ENCODE peak calls at places on chromosomes 2 and 18, in nine cellular contexts. G, V, L, H, R, Q, M, J and C are unnamed samples.

GRCh38 chr18:51251625-51252024 is 54.1 kb upstream of the MEX3C start:
- DNase-seq in J (no peak), R (no peak), L (no peak), G (no peak), V (no peak), M (no peak), Q (peak), H (no peak), C (peak)

GRCh38 chr2:86241611-86242010 is 42.4 kb downstream of the MRPL35 start:
- DNase-seq in M (no peak), H (no peak), V (no peak), R (no peak), G (no peak), J (no peak), Q (peak), L (no peak), C (peak)

GRCh38 chr2:108929896-108930425 is 59.1 kb downstream of the EDAR start:
- DNase-seq in L (no peak), V (no peak), Q (no peak), M (no peak), G (no peak), H (no peak), R (no peak), J (no peak), C (no peak)

GRCh38 chr2:84954329-84954728 is 16.6 kb upstream of the KCMF1 start:
- DNase-seq in Q (no peak), L (no peak), J (no peak), H (no peak), G (no peak), R (no peak), V (no peak), M (no peak), C (no peak)

GRCh38 chr2:16741508-16741907 is 75.9 kb upstream of the CYRIA start:
- DNase-seq in H (no peak), J (no peak), R (no peak), Q (no peak), M (no peak), G (no peak), L (no peak), V (no peak), C (no peak)

GRCh38 chr18:79629606-79630005 is 50.0 kb upstream of the CTDP1 start:
- DNase-seq in J (no peak), V (no peak), M (no peak), L (no peak), G (no peak), H (no peak), Q (no peak), R (no peak), C (no peak)

GRCh38 chr2:111192778-111193368 is 72.2 kb downstream of the BCL2L11 start:
- DNase-seq in V (no peak), J (no peak), M (no peak), Q (no peak), R (no peak), L (no peak), H (no peak), G (no peak), C (no peak)

GRCh38 chr2:9004338-9005204 is 1.1 kb upstream of the MBOAT2 start:
- DNase-seq in R (no peak), L (no peak), Q (no peak), M (peak), J (no peak), V (no peak), H (no peak), G (peak), C (peak)

GRCh38 chr18:34122724-34123334 is 101.9 kb downstream of the NOL4 start:
- DNase-seq in M (peak), Q (peak), V (peak), L (peak), H (peak), G (peak), J (peak), R (peak), C (peak)

GRCh38 chr2:233485726-233486125 is 80.9 kb downstream of the USP40 start:
- DNase-seq in H (no peak), R (no peak), G (no peak), L (no peak), Q (no peak), V (no peak), M (no peak), J (no peak), C (no peak)

GRCh38 chr18:47163241-47163640 is 12.9 kb downstream of the IER3IP1 start:
- DNase-seq in L (no peak), M (peak), V (no peak), Q (peak), G (no peak), J (no peak), R (no peak), H (no peak), C (no peak)

GRCh38 chr2:4549811-4550210 is 846.4 kb downstream of the DCDC2C start:
- DNase-seq in V (no peak), H (no peak), J (no peak), G (no peak), R (no peak), Q (no peak), L (no peak), M (no peak), C (no peak)

GRCh38 chr2:152560163-152560562 is 157.1 kb downstream of the PRPF40A start:
- DNase-seq in V (no peak), L (no peak), M (peak), Q (no peak), J (no peak), H (no peak), G (peak), R (no peak), C (no peak)

GRCh38 chr2:158391876-158392275 is 64.7 kb downstream of the CCDC148 start:
- DNase-seq in V (no peak), L (no peak), J (no peak), R (no peak), G (peak), M (peak), Q (no peak), H (peak), C (no peak)

DNA sequence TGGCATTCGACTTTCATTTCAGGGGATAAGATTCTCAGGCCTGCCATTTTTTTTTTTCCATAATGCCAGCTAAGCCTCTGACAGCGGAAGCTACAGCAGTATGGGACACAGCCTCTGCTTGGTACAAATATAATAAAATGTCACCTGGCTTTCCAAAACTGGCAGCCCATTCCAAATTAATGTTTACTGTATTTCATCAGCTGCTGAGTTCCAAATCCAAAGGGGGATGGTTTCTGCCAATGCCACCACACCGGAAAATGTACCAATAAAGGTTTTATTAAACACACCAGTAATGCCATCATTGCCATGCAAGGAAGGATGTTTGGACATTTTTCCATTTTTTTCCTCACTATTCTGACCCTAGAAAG is 275.8 kb upstream of the CCDC68 start:
- DNase-seq in H (no peak), V (no peak), L (no peak), R (no peak), J (no peak), M (no peak), G (no peak), Q (no peak), C (no peak)
- H2AFZ ChIP-seq in H (peak), V (no peak), L (no peak), R (no peak), J (no peak), M (peak), G (peak), Q (no peak), C (no peak)

GRCh38 chr18:2515408-2515807 is 55.9 kb downstream of the METTL4 start:
- DNase-seq in M (peak), Q (no peak), L (no peak), R (no peak), J (no peak), G (peak), V (no peak), H (peak), C (no peak)
- TF ChIP-seq EZH2phosphoT487 in M (no peak), Q (no peak), L (no peak), R (no peak), J (no peak), G (no peak), V (no peak), H (no peak), C (no peak)

GRCh38 chr2:216743781-216744180 is 48.4 kb upstream of the IGFBP5 start:
- DNase-seq in R (no peak), V (no peak), L (no peak), G (no peak), M (no peak), Q (no peak), J (no peak), H (no peak), C (no peak)

GRCh38 chr2:216741223-216741593 is 45.9 kb upstream of the IGFBP5 start:
- DNase-seq in H (no peak), M (no peak), J (no peak), R (no peak), V (no peak), G (no peak), L (no peak), Q (no peak), C (no peak)

GRCh38 chr2:216740557-216741222 is 45.3 kb upstream of the IGFBP5 start:
- DNase-seq in R (no peak), Q (no peak), L (no peak), J (no peak), G (no peak), M (no peak), H (no peak), V (peak), C (no peak)

GRCh38 chr2:216745453-216745852 is 50.1 kb upstream of the IGFBP5 start:
- DNase-seq in L (no peak), M (no peak), Q (no peak), H (no peak), J (no peak), G (no peak), R (no peak), V (no peak), C (no peak)

DNA sequence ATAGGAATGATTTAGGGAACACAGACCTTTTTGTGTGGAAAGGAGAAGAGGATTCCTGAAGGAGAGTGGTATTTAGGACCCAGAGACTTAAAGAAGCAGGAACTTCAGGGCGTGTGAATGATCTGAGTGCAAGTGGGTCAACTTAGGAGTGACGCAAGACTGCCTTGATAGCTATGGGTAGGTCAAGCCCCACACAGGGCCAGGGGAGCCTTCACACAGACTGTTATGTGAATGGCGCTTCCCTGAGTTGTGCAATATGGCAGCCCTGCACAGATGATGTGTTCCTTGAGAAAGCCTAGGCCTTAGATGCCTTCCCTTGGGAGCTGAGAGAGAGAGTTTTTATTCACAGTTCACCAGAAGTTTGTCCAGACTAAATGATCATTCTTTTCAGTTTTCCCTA is 47.1 kb upstream of the IGFBP5 start:
- DNase-seq in M (no peak), Q (no peak), J (no peak), G (no peak), L (no peak), R (no peak), V (no peak), H (no peak), C (no peak)
- H2AFZ ChIP-seq in M (no peak), Q (no peak), J (no peak), G (no peak), L (no peak), R (no peak), V (no peak), H (no peak), C (no peak)

GRCh38 chr2:216888086-216888485 is 28.2 kb upstream of the TNP1 start:
- DNase-seq in V (no peak), G (no peak), H (no peak), L (no peak), M (no peak), J (no peak), Q (no peak), R (no peak), C (no peak)

GRCh38 chr2:216885117-216885553 is 25.3 kb upstream of the TNP1 start:
- DNase-seq in M (no peak), Q (no peak), V (no peak), R (no peak), H (no peak), L (no peak), J (no peak), G (no peak), C (no peak)

GRCh38 chr2:216887132-216887531 is 27.3 kb upstream of the TNP1 start:
- DNase-seq in V (no peak), R (no peak), Q (no peak), L (no peak), H (no peak), G (no peak), M (no peak), J (no peak), C (no peak)

GRCh38 chr2:216890138-216890537 is 30.3 kb upstream of the TNP1 start:
- DNase-seq in M (no peak), Q (no peak), J (no peak), L (no peak), H (no peak), V (no peak), G (no peak), R (no peak), C (no peak)

DNA sequence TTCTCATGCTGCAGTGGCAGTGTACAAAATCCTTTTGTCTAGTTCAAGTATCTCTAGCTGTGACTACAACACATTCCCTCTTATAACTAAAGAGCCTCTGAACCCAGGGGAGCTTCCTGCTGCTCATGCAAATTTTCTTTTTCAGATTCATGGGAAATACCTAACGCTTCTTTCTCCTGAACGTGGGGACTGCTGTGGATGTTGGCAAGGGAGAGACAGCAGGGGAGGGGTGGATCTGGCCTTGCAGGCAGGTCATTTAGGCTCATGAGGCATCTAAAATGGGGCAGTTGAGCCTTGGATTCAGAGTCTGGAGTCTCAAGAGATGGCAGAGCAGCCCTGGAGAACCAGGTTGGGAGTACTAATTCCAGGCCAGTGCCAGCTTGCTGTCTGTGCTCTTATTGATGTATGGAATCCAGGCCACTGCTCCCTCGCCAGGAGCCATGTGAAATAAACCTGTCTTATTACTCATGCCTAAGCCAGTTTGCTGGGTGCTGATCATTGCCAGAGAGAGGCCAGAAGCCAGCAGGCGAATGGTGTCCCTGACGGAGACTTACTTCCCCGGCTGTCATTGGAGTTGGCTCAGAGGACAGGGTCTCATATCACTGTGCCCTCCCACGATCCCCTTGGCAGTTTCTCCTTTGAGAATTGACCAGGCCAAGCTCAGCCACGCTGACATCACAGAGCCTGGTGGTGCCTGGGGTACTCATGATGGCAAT is 29.2 kb upstream of the TNP1 start:
- DNase-seq in V (no peak), Q (no peak), G (no peak), J (no peak), R (peak), H (no peak), M (no peak), L (no peak), C (no peak)
- TF ChIP-seq EZH2phosphoT487 in V (no peak), Q (no peak), G (no peak), J (no peak), R (no peak), H (no peak), M (no peak), L (no peak), C (no peak)

GRCh38 chr2:129502781-129503180 is 476.7 kb upstream of the RAB6C start:
- DNase-seq in Q (no peak), M (no peak), V (no peak), H (no peak), J (no peak), L (no peak), G (no peak), R (no peak), C (no peak)
- H2AFZ ChIP-seq in Q (no peak), M (no peak), V (no peak), H (no peak), J (no peak), L (peak), G (no peak), R (no peak), C (no peak)